ENCODE peak calls at places on chromosomes 2 and 18, in seven cellular contexts. J is aorta; Z is heart right ventricle; I is tibial nerve; F is CD4-positive, CD25-positive, alpha-beta regulatory T cell; E is neuronal stem cell; C is AG04450. Q is an unnamed sample.

GRCh38 chr2:199543606-199544172 is 86.0 kb upstream of the SATB2 start:
- DNase-seq in J (no peak), Z (no peak), I (no peak), F (no peak), E (no peak), C (no peak), Q (no peak)

GRCh38 chr2:217262916-217263315 is 403.1 kb upstream of the TNP1 start:
- DNase-seq in J (no peak), Z (no peak), I (no peak), F (no peak), E (no peak), C (no peak), Q (no peak)

GRCh38 chr2:9138507-9139085 is 68.0 kb upstream of the ASAP2 start:
- DNase-seq in J (no peak), Z (no peak), I (no peak), F (no peak), E (peak), C (no peak), Q (no peak)

GRCh38 chr2:26720322-26721166 is 28.0 kb downstream of the KCNK3 start:
- DNase-seq in J (peak), Z (peak), I (peak), F (no peak), E (no peak), C (peak), Q (no peak)

GRCh38 chr2:23037596-23037995 is 347.4 kb upstream of the KLHL29 start:
- DNase-seq in J (no peak), Z (no peak), I (no peak), F (no peak), E (no peak), C (no peak), Q (no peak)

GRCh38 chr2:167697961-167698360 is 549.4 kb downstream of the STK39 start:
- DNase-seq in J (no peak), Z (no peak), I (no peak), F (no peak), E (no peak), C (no peak), Q (no peak)

GRCh38 chr2:28364611-28365010 is 28.0 kb upstream of the FOSL2 start:
- DNase-seq in J (peak), Z (no peak), I (no peak), F (no peak), E (no peak), C (no peak), Q (no peak)

GRCh38 chr2:223674998-223675609 is 72.9 kb upstream of the SCG2 start:
- DNase-seq in J (no peak), Z (no peak), I (peak), F (no peak), E (no peak), C (no peak), Q (no peak)

GRCh38 chr2:223586261-223586660 is 15.9 kb downstream of the SCG2 start:
- DNase-seq in J (no peak), Z (no peak), I (no peak), F (no peak), E (no peak), C (peak), Q (no peak)

GRCh38 chr2:211390506-211390905 is 834.1 kb downstream of the CPS1 start:
- DNase-seq in J (no peak), Z (no peak), I (no peak), F (no peak), E (peak), C (no peak), Q (no peak)

GRCh38 chr2:191696001-191696400 is 18.1 kb downstream of the NABP1 start:
- DNase-seq in J (peak), Z (no peak), I (peak), F (no peak), E (no peak), C (peak), Q (no peak)

GRCh38 chr2:57516740-57517340 is 529.8 kb upstream of the VRK2 start:
- DNase-seq in J (no peak), Z (no peak), I (no peak), F (peak), E (peak), C (peak), Q (no peak)

GRCh38 chr2:142803158-142803557 is 74.3 kb upstream of the KYNU start:
- DNase-seq in J (no peak), Z (no peak), I (no peak), F (no peak), E (no peak), C (no peak), Q (no peak)

GRCh38 chr2:157413342-157414035 is 30.4 kb downstream of the CYTIP start:
- DNase-seq in J (no peak), Z (no peak), I (no peak), F (peak), E (no peak), C (no peak), Q (no peak)

GRCh38 chr2:131042161-131042775 is 51.0 kb downstream of the FAM168B start:
- DNase-seq in J (no peak), Z (no peak), I (no peak), F (no peak), E (no peak), C (no peak), Q (peak)

GRCh38 chr2:236947294-236947693 is 138.4 kb upstream of the COPS8 start:
- DNase-seq in J (no peak), Z (no peak), I (no peak), F (no peak), E (no peak), C (no peak), Q (no peak)

GRCh38 chr2:119617455-119617854 is 61.5 kb upstream of the TMEM177 start:
- DNase-seq in J (no peak), Z (no peak), I (no peak), F (no peak), E (no peak), C (no peak), Q (no peak)

GRCh38 chr2:60934153-60934722 is 52.9 kb downstream of the REL start:
- DNase-seq in J (no peak), Z (no peak), I (peak), F (no peak), E (no peak), C (no peak), Q (no peak)

GRCh38 chr2:13660231-13660630 is 943.5 kb downstream of the TRIB2 start:
- DNase-seq in J (no peak), Z (no peak), I (no peak), F (no peak), E (no peak), C (no peak), Q (no peak)

GRCh38 chr2:222298311-222299150 is at the start of gene PAX3:
- DNase-seq in J (no peak), Z (no peak), I (no peak), F (no peak), E (no peak), C (no peak), Q (no peak)

GRCh38 chr2:53473762-53474161 is 293.8 kb upstream of the CHAC2 start:
- DNase-seq in J (no peak), Z (no peak), I (no peak), F (no peak), E (no peak), C (no peak), Q (no peak)

GRCh38 chr2:29033172-29033571 is 41.2 kb downstream of the PCARE start:
- DNase-seq in J (no peak), Z (no peak), I (no peak), F (no peak), E (peak), C (no peak), Q (no peak)

GRCh38 chr2:220157312-220157711 is 529.9 kb downstream of the SLC4A3 start:
- DNase-seq in J (no peak), Z (no peak), I (no peak), F (no peak), E (no peak), C (no peak), Q (no peak)

GRCh38 chr18:9507565-9508088 is 32.3 kb downstream of the RALBP1 start:
- DNase-seq in J (no peak), Z (no peak), I (no peak), F (no peak), E (no peak), C (no peak), Q (no peak)

GRCh38 chr2:71671203-71671602 is 217.8 kb downstream of the DYSF start:
- DNase-seq in J (no peak), Z (no peak), I (no peak), F (no peak), E (no peak), C (no peak), Q (no peak)

GRCh38 chr2:163347982-163348842 is 387.6 kb downstream of the FIGN start:
- DNase-seq in J (peak), Z (peak), I (peak), F (no peak), E (peak), C (peak), Q (peak)

GRCh38 chr2:64945973-64946736 is 43.0 kb upstream of the SLC1A4 start:
- DNase-seq in J (peak), Z (peak), I (peak), F (peak), E (no peak), C (no peak), Q (peak)

GRCh38 chr2:228763600-228763999 is 507.5 kb downstream of the PID1 start:
- DNase-seq in J (no peak), Z (no peak), I (no peak), F (no peak), E (peak), C (no peak), Q (no peak)

GRCh38 chr2:127157651-127158460 is 50.9 kb upstream of the BIN1 start:
- DNase-seq in J (no peak), Z (no peak), I (no peak), F (no peak), E (peak), C (no peak), Q (no peak)

GRCh38 chr18:74454279-74454741 is 2.8 kb downstream of the DIPK1C start:
- DNase-seq in J (no peak), Z (no peak), I (no peak), F (no peak), E (peak), C (no peak), Q (no peak)

GRCh38 chr2:54550523-54550922 is 94.4 kb downstream of the SPTBN1 start:
- DNase-seq in J (no peak), Z (no peak), I (no peak), F (no peak), E (no peak), C (no peak), Q (no peak)

GRCh38 chr18:60649816-60650215 is 277.2 kb upstream of the MC4R start:
- DNase-seq in J (no peak), Z (no peak), I (no peak), F (no peak), E (no peak), C (no peak), Q (no peak)

GRCh38 chr2:189086710-189087109 is 92.9 kb downstream of the COL5A2 start:
- DNase-seq in J (no peak), Z (no peak), I (no peak), F (no peak), E (no peak), C (no peak), Q (no peak)

GRCh38 chr2:9440058-9440727 is 16.7 kb downstream of the CPSF3 start:
- DNase-seq in J (no peak), Z (no peak), I (no peak), F (no peak), E (no peak), C (peak), Q (no peak)

GRCh38 chr2:241852116-241852980 is 6.3 kb downstream of the PDCD1 start:
- DNase-seq in J (peak), Z (no peak), I (no peak), F (no peak), E (no peak), C (no peak), Q (no peak)

GRCh38 chr2:177124371-177124770 is 88.2 kb upstream of the HNRNPA3 start:
- DNase-seq in J (no peak), Z (no peak), I (no peak), F (no peak), E (no peak), C (no peak), Q (no peak)

GRCh38 chr2:37181726-37182684 is 6.5 kb downstream of the SULT6B1 start:
- DNase-seq in J (no peak), Z (no peak), I (no peak), F (no peak), E (no peak), C (no peak), Q (no peak)

GRCh38 chr2:152167070-152167469 is 8.5 kb downstream of the STAM2 start:
- DNase-seq in J (no peak), Z (no peak), I (no peak), F (no peak), E (no peak), C (no peak), Q (no peak)

GRCh38 chr2:152166633-152167032 is 8.9 kb downstream of the STAM2 start:
- DNase-seq in J (no peak), Z (no peak), I (no peak), F (peak), E (no peak), C (no peak), Q (no peak)

GRCh38 chr2:152165306-152165705 is 10.3 kb downstream of the STAM2 start:
- DNase-seq in J (no peak), Z (no peak), I (no peak), F (no peak), E (no peak), C (no peak), Q (no peak)

GRCh38 chr2:152162141-152162540 is 13.4 kb downstream of the STAM2 start:
- DNase-seq in J (no peak), Z (no peak), I (no peak), F (no peak), E (no peak), C (no peak), Q (no peak)

GRCh38 chr2:152165780-152166179 is 9.8 kb downstream of the STAM2 start:
- DNase-seq in J (no peak), Z (no peak), I (no peak), F (no peak), E (no peak), C (no peak), Q (no peak)
- H3K27ac ChIP-seq in J (no peak), Z (no peak), I (no peak), F (no peak), E (no peak), C (no peak), Q (no peak)

DNA sequence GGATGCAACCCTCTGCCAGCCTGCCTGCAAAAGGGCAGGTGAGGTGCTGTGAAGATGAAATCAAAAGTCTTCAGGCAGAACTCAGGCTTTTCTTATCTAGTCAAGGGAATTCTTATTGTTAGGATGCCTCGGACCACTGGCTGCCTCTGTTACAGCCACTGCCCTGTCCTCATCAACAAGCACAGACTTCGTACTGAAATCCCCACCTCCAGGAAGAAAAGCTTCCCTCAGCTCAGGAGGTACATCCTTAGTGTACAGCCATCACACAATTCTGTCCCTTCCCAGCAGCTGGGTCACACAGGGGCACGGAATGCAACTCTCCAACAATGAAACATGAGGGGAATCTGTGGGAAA is 10.1 kb upstream of the RNU4ATAC start:
- DNase-seq in J (no peak), Z (no peak), I (no peak), F (no peak), E (no peak), C (no peak), Q (no peak)
- H3K27ac ChIP-seq in J (no peak), Z (no peak), I (no peak), F (no peak), E (peak), C (no peak), Q (no peak)

GRCh38 chr2:121480826-121481225 is 49.9 kb upstream of the RNU4ATAC start:
- DNase-seq in J (no peak), Z (no peak), I (no peak), F (no peak), E (no peak), C (peak), Q (no peak)
- H3K27ac ChIP-seq in J (no peak), Z (no peak), I (no peak), F (no peak), E (no peak), C (no peak), Q (no peak)

GRCh38 chr18:70359071-70359470 is 70.2 kb downstream of the SOCS6 start:
- DNase-seq in J (no peak), Z (no peak), I (no peak), F (no peak), E (no peak), C (no peak), Q (no peak)
- H3K27ac ChIP-seq in J (no peak), Z (no peak), I (no peak), F (no peak), E (no peak), C (no peak), Q (no peak)

GRCh38 chr2:85915606-85916303 is 27.0 kb upstream of the ST3GAL5 start:
- DNase-seq in J (no peak), Z (no peak), I (no peak), F (no peak), E (no peak), C (no peak), Q (no peak)
- H3K27ac ChIP-seq in J (no peak), Z (no peak), I (no peak), F (no peak), E (no peak), C (no peak), Q (no peak)

DNA sequence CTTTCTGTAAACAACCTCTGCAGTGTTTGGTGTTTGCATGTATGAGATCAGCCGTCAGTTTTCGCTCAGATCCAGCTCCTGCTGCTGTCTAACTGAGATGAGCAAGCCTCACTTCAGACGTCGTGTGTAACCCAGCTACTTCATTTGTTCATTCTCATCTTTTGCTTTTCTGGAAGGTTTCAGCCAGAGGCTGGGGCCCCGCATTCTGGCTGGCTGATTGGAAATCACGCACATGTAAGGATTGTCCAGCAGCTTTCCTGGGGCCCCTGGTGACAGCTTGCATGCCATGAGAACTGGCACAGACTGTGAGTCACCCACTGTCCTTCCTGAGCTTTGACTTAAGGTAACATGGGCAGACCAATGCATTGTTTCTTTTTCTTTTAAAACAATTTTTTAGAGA is 49.0 kb downstream of the LDLRAD4 start:
- DNase-seq in J (no peak), Z (no peak), I (no peak), F (no peak), E (no peak), C (no peak), Q (no peak)
- H3K27ac ChIP-seq in J (peak), Z (peak), I (no peak), F (peak), E (no peak), C (no peak), Q (no peak)

GRCh38 chr2:197158138-197158537 is 152.4 kb downstream of the ANKRD44 start:
- DNase-seq in J (no peak), Z (no peak), I (no peak), F (no peak), E (no peak), C (no peak), Q (no peak)
- H3K27ac ChIP-seq in J (peak), Z (no peak), I (peak), F (no peak), E (no peak), C (no peak), Q (no peak)

GRCh38 chr2:45867800-45868199 is 216.3 kb downstream of the PRKCE start:
- DNase-seq in J (no peak), Z (no peak), I (no peak), F (no peak), E (no peak), C (no peak), Q (no peak)
- H3K27ac ChIP-seq in J (no peak), Z (no peak), I (no peak), F (no peak), E (no peak), C (no peak), Q (no peak)

DNA sequence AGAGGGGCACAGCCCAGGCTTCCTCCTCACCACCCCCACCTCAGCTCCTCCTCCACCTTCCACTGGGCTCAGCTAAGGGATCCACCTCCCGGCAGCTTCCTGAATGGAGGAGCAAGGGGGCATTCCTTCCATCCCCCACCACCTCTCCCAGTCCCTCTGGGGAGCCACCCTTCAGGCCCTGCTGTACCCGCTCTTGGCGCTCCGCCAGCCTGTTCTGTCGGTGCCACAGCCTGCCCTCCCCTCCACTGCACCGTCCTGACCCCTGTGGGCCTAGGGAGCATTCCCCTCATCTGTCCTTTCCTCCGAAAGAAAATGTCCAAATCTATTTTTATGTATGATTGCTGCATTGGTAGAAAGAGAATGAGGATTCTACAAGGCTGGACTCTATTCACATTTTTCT is 59.9 kb downstream of the KIF1A start:
- DNase-seq in J (no peak), Z (no peak), I (no peak), F (no peak), E (no peak), C (no peak), Q (no peak)
- H3K27ac ChIP-seq in J (no peak), Z (no peak), I (no peak), F (no peak), E (no peak), C (no peak), Q (no peak)

GRCh38 chr2:234996041-234996440 is 44.2 kb downstream of the SH3BP4 start:
- DNase-seq in J (no peak), Z (no peak), I (no peak), F (no peak), E (no peak), C (no peak), Q (no peak)
- H3K27ac ChIP-seq in J (no peak), Z (no peak), I (no peak), F (no peak), E (peak), C (peak), Q (no peak)

Q was measured in HL-60.